ENCODE peak calls at places on chromosomes 13 and 19, in four cellular contexts. G is stomach, J is kidney glomerular epithelial cell, V is Right ventricle myocardium superior. E is an unnamed sample.

GRCh38 chr13:113863511-113864302 is at the start of gene GAS6:
- DNase-seq in G (peak), J (no peak), V (peak), E (no peak)

GRCh38 chr13:73138967-73139491 is 80.2 kb downstream of the KLF5 start:
- DNase-seq in G (no peak), J (no peak), V (no peak), E (no peak)

GRCh38 chr19:38699027-38699346 is 45.3 kb downstream of the CAPN12 start:
- DNase-seq in G (no peak), J (no peak), V (no peak), E (no peak)

GRCh38 chr13:113941571-113942191 is 32.2 kb downstream of the C13orf46 start:
- DNase-seq in G (no peak), J (no peak), V (no peak), E (no peak)

GRCh38 chr19:57026476-57026875 is 93.3 kb upstream of the USP29 start:
- DNase-seq in G (no peak), J (no peak), V (no peak), E (no peak)

GRCh38 chr13:97629601-97630272 is 195.8 kb downstream of the RAP2A start:
- DNase-seq in G (no peak), J (no peak), V (no peak), E (no peak)

GRCh38 chr13:23985060-23985459 is 87.8 kb upstream of the C1QTNF9B start:
- DNase-seq in G (no peak), J (no peak), V (no peak), E (no peak)

GRCh38 chr13:40651866-40652587 is 14.4 kb downstream of the FOXO1 start:
- DNase-seq in G (no peak), J (no peak), V (no peak), E (peak)

GRCh38 chr13:103903790-103904189 is 837.6 kb upstream of the SLC10A2 start:
- DNase-seq in G (no peak), J (no peak), V (no peak), E (no peak)

GRCh38 chr19:19329199-19329598 is 8.6 kb downstream of the MAU2 start:
- DNase-seq in G (no peak), J (no peak), V (no peak), E (no peak)

GRCh38 chr19:1112254-1113208 is 8.7 kb downstream of the GPX4 start:
- DNase-seq in G (peak), J (no peak), V (no peak), E (no peak)

GRCh38 chr19:11204943-11205349 is 7.6 kb upstream of the KANK2 start:
- DNase-seq in G (no peak), J (peak), V (peak), E (no peak)

GRCh38 chr19:12200020-12200419 is 37.1 kb downstream of the ZNF136 start:
- DNase-seq in G (no peak), J (no peak), V (no peak), E (no peak)

GRCh38 chr13:110231348-110232047 is 75.5 kb downstream of the COL4A1 start:
- DNase-seq in G (no peak), J (no peak), V (no peak), E (no peak)

GRCh38 chr19:43735957-43736356 is 18.8 kb downstream of the SMG9 start:
- DNase-seq in G (no peak), J (no peak), V (no peak), E (no peak)

GRCh38 chr19:41604831-41605230 is 22.0 kb downstream of the CEACAM4 start:
- DNase-seq in G (no peak), J (no peak), V (no peak), E (no peak)

GRCh38 chr19:10228925-10229324 is 2.2 kb downstream of the S1PR2 start:
- DNase-seq in G (no peak), J (no peak), V (no peak), E (no peak)

GRCh38 chr19:56294557-56294956 is 20.1 kb downstream of the ZSCAN5A start:
- DNase-seq in G (no peak), J (peak), V (no peak), E (no peak)

GRCh38 chr13:75101997-75102720 is 379.8 kb downstream of the TBC1D4 start:
- DNase-seq in G (no peak), J (no peak), V (no peak), E (no peak)

GRCh38 chr13:95100525-95101121 is 200.6 kb downstream of the ABCC4 start:
- DNase-seq in G (no peak), J (peak), V (no peak), E (no peak)

GRCh38 chr13:30108913-30109237 is 198.5 kb downstream of the KATNAL1 start:
- DNase-seq in G (peak), J (no peak), V (no peak), E (no peak)

GRCh38 chr13:51235186-51235585 is 13.0 kb downstream of the FAM124A start:
- DNase-seq in G (no peak), J (no peak), V (no peak), E (no peak)

E was measured in NT2/D1.